ENCODE peak calls at places on chromosomes 3 and 15, in seven cellular contexts. Q is psoas muscle; H is AG09309; M is neuronal stem cell; I is heart left ventricle; J is mesenchymal stem cell; W is CD4-positive, alpha-beta memory T cell. U is an unnamed sample.

GRCh38 chr3:157079677-157080369 is 80.1 kb downstream of the CCNL1 start:
- DNase-seq in J (peak), M (peak), H (no peak), I (no peak), W (no peak), Q (no peak), U (peak)

GRCh38 chr15:68612979-68613740 is 34.4 kb downstream of the CORO2B start:
- DNase-seq in M (no peak), Q (no peak), I (no peak), W (no peak), J (no peak), H (no peak), U (peak)

GRCh38 chr3:182482692-182483091 is 310.6 kb upstream of the ATP11B start:
- DNase-seq in J (no peak), W (no peak), I (no peak), M (no peak), H (no peak), Q (no peak), U (no peak)

GRCh38 chr15:100601158-100601557 is 826 bp downstream of the LINS1 start:
- DNase-seq in W (peak), M (no peak), H (no peak), J (peak), I (no peak), Q (no peak), U (peak)

GRCh38 chr3:98359250-98359649 is 5.6 kb downstream of the OR5K4 start:
- DNase-seq in Q (no peak), H (no peak), I (no peak), J (no peak), W (no peak), M (no peak), U (no peak)

GRCh38 chr3:196159952-196160804 is 51.0 kb downstream of the ZDHHC19 start:
- DNase-seq in I (no peak), W (no peak), M (no peak), J (peak), H (peak), Q (peak), U (peak)

GRCh38 chr15:98727115-98728040 is 79.0 kb downstream of the IGF1R start:
- DNase-seq in Q (peak), I (peak), M (peak), H (peak), W (no peak), J (peak), U (peak)

GRCh38 chr3:138440596-138440995 is 6.2 kb downstream of the ESYT3 start:
- DNase-seq in I (no peak), Q (no peak), M (no peak), J (no peak), W (no peak), H (no peak), U (no peak)

GRCh38 chr3:36373084-36373483 is 7.2 kb upstream of the STAC start:
- DNase-seq in Q (no peak), H (peak), W (no peak), J (peak), I (no peak), M (no peak), U (peak)

GRCh38 chr3:122786067-122786466 is 7.6 kb downstream of the HSPBAP1 start:
- DNase-seq in J (peak), H (no peak), I (no peak), Q (no peak), W (no peak), M (no peak), U (peak)

GRCh38 chr15:58595516-58596238 is 153.8 kb downstream of the ADAM10 start:
- DNase-seq in I (no peak), W (no peak), H (no peak), M (no peak), J (no peak), Q (no peak), U (no peak)

GRCh38 chr3:85560088-85560790 is 601.5 kb downstream of the CADM2 start:
- DNase-seq in Q (no peak), M (no peak), I (peak), H (no peak), J (no peak), W (no peak), U (peak)

GRCh38 chr3:106827515-106828213 is 549.6 kb upstream of the CCDC54 start:
- DNase-seq in H (no peak), W (no peak), Q (no peak), J (peak), I (no peak), M (no peak), U (peak)

GRCh38 chr15:29141206-29141907 is 128.3 kb downstream of the NSMCE3 start:
- DNase-seq in H (no peak), M (no peak), I (no peak), W (no peak), Q (peak), J (no peak), U (no peak)

GRCh38 chr3:135992072-135992471 is 26.5 kb downstream of the PPP2R3A start:
- DNase-seq in W (no peak), I (no peak), Q (no peak), M (no peak), H (peak), J (peak), U (peak)

GRCh38 chr3:135009014-135009413 is 214.0 kb downstream of the EPHB1 start:
- DNase-seq in W (no peak), Q (no peak), M (no peak), H (no peak), J (no peak), I (no peak), U (no peak)

GRCh38 chr3:140096037-140096436 is 161.1 kb downstream of the CLSTN2 start:
- DNase-seq in W (no peak), Q (no peak), J (no peak), M (no peak), I (no peak), H (no peak), U (no peak)

GRCh38 chr3:152971880-152972279 is 136.9 kb downstream of the P2RY1 start:
- DNase-seq in W (no peak), J (no peak), Q (no peak), M (no peak), H (no peak), I (no peak), U (no peak)
- H3K4me3 ChIP-seq in W (no peak), J (no peak), Q (no peak), M (no peak), H (no peak), I (no peak), U (no peak)

GRCh38 chr3:14405886-14406238 is 3.5 kb downstream of the SLC6A6 start:
- DNase-seq in M (no peak), J (no peak), I (no peak), W (no peak), Q (no peak), H (no peak), U (no peak)

GRCh38 chr3:14407203-14407602 is 4.8 kb downstream of the SLC6A6 start:
- DNase-seq in M (no peak), W (no peak), I (no peak), J (no peak), H (no peak), Q (no peak), U (no peak)

GRCh38 chr3:14405120-14405885 is 2.9 kb downstream of the SLC6A6 start:
- DNase-seq in J (peak), Q (no peak), M (no peak), H (no peak), I (no peak), W (no peak), U (no peak)

GRCh38 chr3:14406336-14406735 is 3.9 kb downstream of the SLC6A6 start:
- DNase-seq in M (no peak), H (no peak), J (no peak), Q (no peak), I (no peak), W (no peak), U (no peak)

GRCh38 chr3:14406762-14407161 is 4.4 kb downstream of the SLC6A6 start:
- DNase-seq in W (no peak), M (no peak), I (no peak), J (no peak), H (no peak), Q (no peak), U (no peak)
- H3K4me3 ChIP-seq in W (no peak), M (no peak), I (no peak), J (no peak), H (no peak), Q (no peak), U (no peak)

GRCh38 chr15:32029409-32029861 is 880 bp upstream of the CHRNA7 start:
- DNase-seq in J (no peak), Q (peak), H (no peak), I (no peak), W (no peak), M (peak), U (no peak)

GRCh38 chr15:32029862-32030781 is at the start of gene CHRNA7:
- DNase-seq in I (peak), M (peak), J (peak), H (no peak), W (no peak), Q (peak), U (peak)

GRCh38 chr15:32028921-32029320 is 1.4 kb upstream of the CHRNA7 start:
- DNase-seq in M (peak), W (no peak), H (no peak), I (no peak), Q (no peak), J (no peak), U (no peak)

GRCh38 chr15:32033186-32033890 is 3.0 kb downstream of the CHRNA7 start:
- DNase-seq in I (no peak), M (no peak), J (no peak), Q (no peak), H (no peak), W (no peak), U (no peak)

DNA sequence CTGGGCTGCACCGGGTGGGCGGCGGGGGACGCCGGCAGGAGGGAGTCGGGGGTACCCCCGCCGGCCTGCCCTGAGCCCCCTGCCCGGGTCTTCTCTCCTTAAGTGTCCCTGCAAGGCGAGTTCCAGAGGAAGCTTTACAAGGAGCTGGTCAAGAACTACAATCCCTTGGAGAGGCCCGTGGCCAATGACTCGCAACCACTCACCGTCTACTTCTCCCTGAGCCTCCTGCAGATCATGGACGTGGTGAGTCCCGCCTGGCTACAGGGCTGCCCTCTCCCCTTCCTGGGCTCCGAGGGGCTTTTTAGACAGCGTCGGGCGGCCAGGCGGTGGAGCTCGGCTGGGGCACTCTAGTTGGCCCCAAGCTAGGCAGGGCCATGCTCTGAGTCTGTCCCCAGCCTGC is 480 bp downstream of the CHRNA7 start:
- DNase-seq in I (no peak), H (no peak), Q (no peak), W (no peak), M (no peak), J (no peak), U (no peak)
- H3K4me3 ChIP-seq in I (peak), H (no peak), Q (peak), W (no peak), M (peak), J (peak), U (no peak)

GRCh38 chr15:51969728-51970127 is 1.9 kb downstream of the LEO1 start:
- DNase-seq in Q (no peak), J (peak), H (peak), M (no peak), W (no peak), I (no peak), U (no peak)
- H3K4me3 ChIP-seq in Q (no peak), J (no peak), H (no peak), M (no peak), W (no peak), I (no peak), U (no peak)